ENCODE peak calls at places on chromosomes 3 and 15, in four cellular contexts. One of them, this sample, is unnamed.

GRCh38 chr15:63050737-63051700 is 8.5 kb downstream of the TPM1 start:
- DNase-seq in anterior cingulate cortex: no peak
- DNase-seq in aorta: no peak
- DNase-seq in stimulated activated CD8-positive, alpha-beta memory T cell treated with anti-CD3 and anti-CD28 coated beads, Interleukin-7, amount 100 ng/mL, for 4 hours: no peak
- DNase-seq in this sample: no peak

GRCh38 chr3:63673111-63673510 is 20.6 kb downstream of the SNTN start:
- DNase-seq in anterior cingulate cortex: no peak
- DNase-seq in aorta: no peak
- DNase-seq in stimulated activated CD8-positive, alpha-beta memory T cell treated with anti-CD3 and anti-CD28 coated beads, Interleukin-7, amount 100 ng/mL, for 4 hours: no peak
- DNase-seq in this sample: no peak

GRCh38 chr3:107660316-107660976 is 137.7 kb downstream of the BBX start:
- DNase-seq in anterior cingulate cortex: no peak
- DNase-seq in aorta: no peak
- DNase-seq in stimulated activated CD8-positive, alpha-beta memory T cell treated with anti-CD3 and anti-CD28 coated beads, Interleukin-7, amount 100 ng/mL, for 4 hours: no peak
- DNase-seq in this sample: no peak

GRCh38 chr15:40063563-40064011 is 24.6 kb upstream of the SRP14 start:
- DNase-seq in anterior cingulate cortex: peak; percentile 48
- DNase-seq in aorta: peak; percentile 75
- DNase-seq in stimulated activated CD8-positive, alpha-beta memory T cell treated with anti-CD3 and anti-CD28 coated beads, Interleukin-7, amount 100 ng/mL, for 4 hours: no peak
- DNase-seq in this sample: no peak

GRCh38 chr3:129039271-129040038 is 21.1 kb upstream of the GP9 start:
- DNase-seq in anterior cingulate cortex: no peak
- DNase-seq in aorta: peak; percentile 80
- DNase-seq in stimulated activated CD8-positive, alpha-beta memory T cell treated with anti-CD3 and anti-CD28 coated beads, Interleukin-7, amount 100 ng/mL, for 4 hours: no peak
- DNase-seq in this sample: no peak

GRCh38 chr3:151843275-151843674 is 29.4 kb downstream of the AADAC start:
- DNase-seq in anterior cingulate cortex: no peak
- DNase-seq in aorta: no peak
- DNase-seq in stimulated activated CD8-positive, alpha-beta memory T cell treated with anti-CD3 and anti-CD28 coated beads, Interleukin-7, amount 100 ng/mL, for 4 hours: no peak
- DNase-seq in this sample: no peak

GRCh38 chr3:52447512-52448355 is 2.8 kb upstream of the SEMA3G start:
- DNase-seq in anterior cingulate cortex: no peak
- DNase-seq in aorta: no peak
- DNase-seq in stimulated activated CD8-positive, alpha-beta memory T cell treated with anti-CD3 and anti-CD28 coated beads, Interleukin-7, amount 100 ng/mL, for 4 hours: no peak
- DNase-seq in this sample: no peak

GRCh38 chr3:171358171-171358890 is 101.9 kb downstream of the TNIK start:
- DNase-seq in anterior cingulate cortex: no peak
- DNase-seq in aorta: no peak
- DNase-seq in stimulated activated CD8-positive, alpha-beta memory T cell treated with anti-CD3 and anti-CD28 coated beads, Interleukin-7, amount 100 ng/mL, for 4 hours: no peak
- DNase-seq in this sample: no peak

GRCh38 chr3:57729339-57730039 is 26.6 kb upstream of the SLMAP start:
- DNase-seq in anterior cingulate cortex: no peak
- DNase-seq in aorta: no peak
- DNase-seq in stimulated activated CD8-positive, alpha-beta memory T cell treated with anti-CD3 and anti-CD28 coated beads, Interleukin-7, amount 100 ng/mL, for 4 hours: no peak
- DNase-seq in this sample: no peak

GRCh38 chr3:177744873-177745646 is 547.8 kb upstream of the TBL1XR1 start:
- DNase-seq in anterior cingulate cortex: no peak
- DNase-seq in aorta: no peak
- DNase-seq in stimulated activated CD8-positive, alpha-beta memory T cell treated with anti-CD3 and anti-CD28 coated beads, Interleukin-7, amount 100 ng/mL, for 4 hours: no peak
- DNase-seq in this sample: no peak

GRCh38 chr15:67334973-67335372 is 80.4 kb downstream of the IQCH start:
- DNase-seq in anterior cingulate cortex: no peak
- DNase-seq in aorta: no peak
- DNase-seq in stimulated activated CD8-positive, alpha-beta memory T cell treated with anti-CD3 and anti-CD28 coated beads, Interleukin-7, amount 100 ng/mL, for 4 hours: no peak
- DNase-seq in this sample: no peak

GRCh38 chr3:141865101-141865500 is 11.3 kb upstream of the ATP1B3 start:
- DNase-seq in anterior cingulate cortex: no peak
- DNase-seq in aorta: no peak
- DNase-seq in stimulated activated CD8-positive, alpha-beta memory T cell treated with anti-CD3 and anti-CD28 coated beads, Interleukin-7, amount 100 ng/mL, for 4 hours: no peak
- DNase-seq in this sample: no peak

GRCh38 chr3:62870321-62870720 is 4.9 kb downstream of the CADPS start:
- DNase-seq in anterior cingulate cortex: no peak
- DNase-seq in aorta: no peak
- DNase-seq in stimulated activated CD8-positive, alpha-beta memory T cell treated with anti-CD3 and anti-CD28 coated beads, Interleukin-7, amount 100 ng/mL, for 4 hours: no peak
- DNase-seq in this sample: no peak

GRCh38 chr3:16928386-16929132 is 43.8 kb downstream of the PLCL2 start:
- DNase-seq in anterior cingulate cortex: no peak
- DNase-seq in aorta: no peak
- DNase-seq in stimulated activated CD8-positive, alpha-beta memory T cell treated with anti-CD3 and anti-CD28 coated beads, Interleukin-7, amount 100 ng/mL, for 4 hours: no peak
- DNase-seq in this sample: no peak

GRCh38 chr3:134232146-134232545 is 18.5 kb downstream of the RYK start:
- DNase-seq in anterior cingulate cortex: no peak
- DNase-seq in aorta: no peak
- DNase-seq in stimulated activated CD8-positive, alpha-beta memory T cell treated with anti-CD3 and anti-CD28 coated beads, Interleukin-7, amount 100 ng/mL, for 4 hours: no peak
- DNase-seq in this sample: no peak

This sample was measured in activated CD4-positive, CD25-positive, alpha-beta regulatory T cell treated with anti-CD3 and anti-CD28 coated beads, Interleukin-2, amount 50 U/mL, for 16 hours.